ENCODE peak calls at places on chromosomes 3 and 15, in four cellular contexts. Q is fibroblast of lung, G is astrocyte of the spinal cord, M is cardiac fibroblast. Y is an unnamed sample.

GRCh38 chr15:25774871-25775270 is 88.3 kb downstream of the ATP10A start:
- DNase-seq in M (no peak), G (no peak), Q (no peak), Y (no peak)

GRCh38 chr15:48273047-48273446 is 58.2 kb upstream of the DUT start:
- DNase-seq in G (no peak), Q (no peak), M (no peak), Y (no peak)

GRCh38 chr3:43378066-43378935 is 92.0 kb downstream of the SNRK start:
- DNase-seq in M (peak; percentile 33), Q (peak; percentile 31), G (peak; percentile 47), Y (peak; percentile 36)

GRCh38 chr3:169207089-169207488 is 456.4 kb downstream of the MECOM start:
- DNase-seq in G (no peak), Q (no peak), M (no peak), Y (no peak)

GRCh38 chr15:86711476-86711875 is 631.8 kb downstream of the AGBL1 start:
- DNase-seq in M (no peak), G (no peak), Q (no peak), Y (no peak)

GRCh38 chr15:57476533-57476975 is 100.2 kb downstream of the CGNL1 start:
- DNase-seq in Q (peak; percentile 32), G (peak; percentile 77), M (peak; percentile 76), Y (peak; percentile 44)

GRCh38 chr3:157280786-157281185 is 120.8 kb upstream of the CCNL1 start:
- DNase-seq in Q (no peak), M (peak; percentile 46), G (no peak), Y (peak; percentile 62)

GRCh38 chr3:172561894-172562664 is 38.8 kb upstream of the TNFSF10 start:
- DNase-seq in M (no peak), G (no peak), Q (no peak), Y (no peak)

GRCh38 chr3:153704115-153704514 is 417.1 kb upstream of the ARHGEF26 start:
- DNase-seq in M (no peak), Q (no peak), G (no peak), Y (no peak)

GRCh38 chr3:166613365-166613764 is 766.7 kb downstream of the ZBBX start:
- DNase-seq in M (no peak), G (no peak), Q (no peak), Y (no peak)

GRCh38 chr3:134030382-134030753 is 643 bp upstream of the SLCO2A1 start:
- DNase-seq in M (no peak), G (no peak), Q (no peak), Y (no peak)

GRCh38 chr3:69294014-69294771 is 91.7 kb downstream of the FRMD4B start:
- DNase-seq in Q (peak; percentile 56), G (peak; percentile 61), M (peak; percentile 58), Y (peak; percentile 72)

GRCh38 chr3:21062724-21063436 is 688.1 kb downstream of the ZNF385D start:
- DNase-seq in M (peak; percentile 28), Q (peak; percentile 67), G (no peak), Y (no peak)

GRCh38 chr3:148932976-148933375 is 58.4 kb upstream of the GYG1 start:
- DNase-seq in M (no peak), Q (no peak), G (no peak), Y (no peak)

GRCh38 chr3:14143826-14144225 is 19.0 kb downstream of the TMEM43 start:
- DNase-seq in M (peak; percentile 98), Q (peak; percentile 96), G (peak; percentile 92), Y (peak; percentile 95)

GRCh38 chr3:157174265-157174615 is 14.3 kb upstream of the CCNL1 start:
- DNase-seq in G (no peak), Q (no peak), M (no peak), Y (no peak)

GRCh38 chr3:127461286-127461685 is 129.2 kb downstream of the TPRA1 start:
- DNase-seq in M (no peak), Q (no peak), G (no peak), Y (no peak)

GRCh38 chr15:100920516-100921135 is 1.5 kb downstream of the LRRK1 start:
- DNase-seq in G (no peak), M (no peak), Q (no peak), Y (no peak)

GRCh38 chr15:77495806-77496589 is 75.3 kb downstream of the HMG20A start:
- DNase-seq in M (peak; percentile 45), Q (peak; percentile 54), G (peak; percentile 29), Y (peak; percentile 32)

GRCh38 chr3:195870442-195870841 is 37.9 kb downstream of the TNK2 start:
- DNase-seq in M (no peak), G (no peak), Q (no peak), Y (peak; percentile 15)

GRCh38 chr3:46484911-46485696 is 12.7 kb upstream of the RTP3 start:
- DNase-seq in G (no peak), M (no peak), Q (no peak), Y (no peak)

GRCh38 chr15:92098869-92099268 is 245.4 kb downstream of the SLCO3A1 start:
- DNase-seq in G (no peak), Q (peak; percentile 39), M (peak; percentile 30), Y (peak; percentile 11)

GRCh38 chr15:85743392-85744045 is 51.2 kb downstream of the KLHL25 start:
- DNase-seq in Q (no peak), G (no peak), M (no peak), Y (no peak)

GRCh38 chr3:12301513-12301912 is 12.6 kb downstream of the PPARG start:
- DNase-seq in M (no peak), Q (no peak), G (no peak), Y (no peak)

GRCh38 chr15:73150831-73151230 is 98.6 kb downstream of the NEO1 start:
- DNase-seq in M (no peak), Q (no peak), G (no peak), Y (no peak)

GRCh38 chr15:70054366-70054765 is 43.4 kb downstream of the TLE3 start:
- DNase-seq in G (no peak), Q (no peak), M (no peak), Y (no peak)

GRCh38 chr3:13018039-13018431 is 55.2 kb downstream of the IQSEC1 start:
- DNase-seq in G (no peak), M (peak; percentile 19), Q (no peak), Y (peak; percentile 41)

GRCh38 chr3:117998071-117998470 is 1036.6 kb downstream of the IGSF11 start:
- DNase-seq in Q (no peak), M (peak; percentile 1), G (peak; percentile 24), Y (peak; percentile 29)

GRCh38 chr15:83977992-83978391 is 257.6 kb upstream of the GOLGA6L4 start:
- DNase-seq in Q (no peak), M (no peak), G (no peak), Y (no peak)

GRCh38 chr3:181915556-181915955 is 203.8 kb downstream of the SOX2 start:
- DNase-seq in M (no peak), Q (no peak), G (no peak), Y (no peak)

GRCh38 chr3:104909721-104910120 is 457.0 kb upstream of the ALCAM start:
- DNase-seq in G (peak; percentile 13), M (no peak), Q (peak; percentile 11), Y (peak; percentile 69)

GRCh38 chr3:128456776-128457715 is 9.6 kb downstream of the DNAJB8 start:
- DNase-seq in M (no peak), Q (no peak), G (no peak), Y (no peak)

GRCh38 chr3:42226470-42227425 is 39.2 kb downstream of the CCK start:
- DNase-seq in M (no peak), Q (no peak), G (no peak), Y (peak; percentile 23)

GRCh38 chr3:71160800-71161546 is 422.6 kb downstream of the FOXP1 start:
- DNase-seq in G (peak; percentile 69), M (no peak), Q (peak; percentile 56), Y (peak; percentile 40)

GRCh38 chr3:49793486-49794085 is 6.1 kb downstream of the CDHR4 start:
- DNase-seq in M (no peak), Q (no peak), G (no peak), Y (no peak)

GRCh38 chr15:24917431-24917830 is 37.4 kb upstream of the SNRPN start:
- DNase-seq in M (no peak), G (no peak), Q (no peak), Y (no peak)

GRCh38 chr3:102112706-102113230 is 263.5 kb downstream of the NFKBIZ start:
- DNase-seq in Q (no peak), M (no peak), G (no peak), Y (no peak)

GRCh38 chr3:186261638-186262037 is 100.4 kb downstream of the DGKG start:
- DNase-seq in M (no peak), Q (no peak), G (no peak), Y (peak; percentile 27)
- TF ChIP-seq CTCF in M (peak; percentile 19), Q (no peak), G (no peak), Y (peak; percentile 26)

DNA sequence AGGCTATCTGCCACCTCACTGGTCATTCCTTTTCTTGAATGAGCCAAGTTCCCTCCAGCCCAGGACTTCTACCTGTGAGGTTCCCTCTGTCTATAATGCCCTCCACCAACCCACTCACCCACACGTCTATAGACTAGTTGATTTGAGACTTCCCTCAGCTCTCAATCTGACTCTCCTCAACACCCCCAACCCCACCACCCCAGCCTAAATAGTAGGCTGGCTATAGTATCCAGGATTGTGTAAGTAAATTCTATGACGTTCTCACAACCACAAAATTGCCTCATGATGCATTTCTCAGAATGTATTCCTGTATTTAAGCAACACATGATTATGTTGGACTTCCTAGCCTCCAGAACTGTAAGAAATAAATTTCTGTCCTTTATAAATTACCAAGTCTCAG is 2.2 kb downstream of the PLSCR1 start:
- DNase-seq in Q (peak; percentile 87), G (no peak), M (peak; percentile 81), Y (peak; percentile 78)
- H3K4me3 ChIP-seq in Q (no peak overlapping the region), G (no peak overlapping the region), M (peak overlapping the region; percentile 84), Y (peak overlapping the region; percentile 84)

GRCh38 chr3:77348244-77348855 is 308.5 kb downstream of the ROBO2 start:
- DNase-seq in G (peak; percentile 14), M (peak; percentile 6), Q (peak; percentile 24), Y (peak; percentile 15)
- TF ChIP-seq CTCF in G (peak; percentile 46), M (no peak), Q (peak; percentile 21), Y (peak; percentile 13)

GRCh38 chr15:79965836-79966630 is 5.0 kb downstream of the BCL2A1 start:
- DNase-seq in M (no peak), Q (no peak), G (no peak), Y (no peak)

GRCh38 chr15:79970921-79971434 is at the start of gene BCL2A1:
- DNase-seq in Q (peak; percentile 67), M (peak; percentile 72), G (peak; percentile 58), Y (peak; percentile 95)

GRCh38 chr15:79966634-79967330 is 4.2 kb downstream of the BCL2A1 start:
- DNase-seq in Q (no peak), G (no peak), M (no peak), Y (no peak)

GRCh38 chr15:79967331-79968182 is 3.4 kb downstream of the BCL2A1 start:
- DNase-seq in M (no peak), G (no peak), Q (no peak), Y (no peak)

GRCh38 chr15:79969175-79969574 is 1.8 kb downstream of the BCL2A1 start:
- DNase-seq in Q (no peak), M (no peak), G (no peak), Y (no peak)
- H3K4me3 ChIP-seq in Q (no peak overlapping the region), M (no peak overlapping the region), G (no peak overlapping the region), Y (no peak overlapping the region)

DNA sequence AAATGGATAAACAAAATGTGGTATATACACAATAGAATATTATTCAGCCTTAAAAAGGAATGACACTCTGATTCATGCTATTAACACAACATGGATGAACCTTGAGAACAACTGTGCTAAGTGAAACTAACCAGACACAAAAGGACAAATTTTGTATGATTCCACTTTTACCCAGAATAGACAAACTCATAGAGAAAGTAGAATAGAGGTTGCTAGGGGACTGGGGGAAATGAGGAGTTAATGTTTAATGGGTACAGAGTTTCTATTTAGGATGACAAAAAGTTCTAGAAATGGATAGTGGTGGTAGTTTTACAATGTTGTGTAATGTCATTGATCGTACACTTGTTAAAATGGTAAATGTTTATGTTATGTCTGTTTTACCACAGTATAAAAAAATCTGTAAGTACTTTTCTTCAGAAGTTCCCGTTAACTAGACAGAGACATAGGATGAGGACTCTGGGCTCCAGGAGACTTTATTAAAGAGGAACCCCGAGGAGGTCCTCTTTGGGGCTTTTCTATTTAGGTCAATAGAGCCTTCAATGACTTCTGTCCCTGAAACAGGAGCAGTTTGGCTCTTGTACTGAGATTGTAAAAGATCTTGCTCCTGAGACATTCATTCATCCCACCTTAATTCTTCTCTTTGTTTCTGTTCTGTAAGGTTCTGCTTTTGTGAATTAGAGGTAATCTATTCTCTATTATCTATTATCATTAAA is 24.5 kb downstream of the ABHD6 start:
- DNase-seq in M (no peak), Q (no peak), G (no peak), Y (no peak)
- TF ChIP-seq CTCF in M (no peak), Q (no peak), G (no peak), Y (no peak)

Y was measured in fibroblast of mammary gland.